ENCODE peak calls at places on chromosomes 5 and 9, in ten cellular contexts. One of them, this sample, is unnamed.

GRCh38 chr9:13503599-13503998 is 224.1 kb upstream of the MPDZ start:
- DNase-seq in astrocyte: no peak
- DNase-seq in KG1: no peak
- DNase-seq in activated CD4-positive, alpha-beta T cell treated with anti-CD3 and anti-CD28 coated beads, Interleukin-2, amount 50 U/mL, for 48 hours: no peak
- DNase-seq in stimulated activated CD8-positive, alpha-beta memory T cell treated with anti-CD3 and anti-CD28 coated beads, Interleukin-15, amount 100 ng/mL, for 1 hour: no peak
- DNase-seq in tibial nerve: no peak
- DNase-seq in WTC11: no peak
- DNase-seq in dorsolateral prefrontal cortex: no peak
- DNase-seq in HFFc6: no peak
- DNase-seq in hepatic stellate cell: no peak
- DNase-seq in this sample: no peak

GRCh38 chr5:132687995-132688394 is 14.2 kb downstream of the IL4 start:
- DNase-seq in astrocyte: no peak
- DNase-seq in KG1: no peak
- DNase-seq in activated CD4-positive, alpha-beta T cell treated with anti-CD3 and anti-CD28 coated beads, Interleukin-2, amount 50 U/mL, for 48 hours: peak
- DNase-seq in stimulated activated CD8-positive, alpha-beta memory T cell treated with anti-CD3 and anti-CD28 coated beads, Interleukin-15, amount 100 ng/mL, for 1 hour: no peak
- DNase-seq in tibial nerve: no peak
- DNase-seq in WTC11: no peak
- DNase-seq in dorsolateral prefrontal cortex: no peak
- DNase-seq in HFFc6: no peak
- DNase-seq in hepatic stellate cell: no peak
- DNase-seq in this sample: no peak

GRCh38 chr5:863244-863805 is 12.5 kb upstream of the ZDHHC11 start:
- DNase-seq in astrocyte: no peak
- DNase-seq in KG1: no peak
- DNase-seq in activated CD4-positive, alpha-beta T cell treated with anti-CD3 and anti-CD28 coated beads, Interleukin-2, amount 50 U/mL, for 48 hours: no peak
- DNase-seq in stimulated activated CD8-positive, alpha-beta memory T cell treated with anti-CD3 and anti-CD28 coated beads, Interleukin-15, amount 100 ng/mL, for 1 hour: no peak
- DNase-seq in tibial nerve: no peak
- DNase-seq in WTC11: no peak
- DNase-seq in dorsolateral prefrontal cortex: no peak
- DNase-seq in HFFc6: no peak
- DNase-seq in hepatic stellate cell: no peak
- DNase-seq in this sample: no peak

GRCh38 chr5:44974813-44975212 is 166.1 kb downstream of the MRPS30 start:
- DNase-seq in astrocyte: no peak
- DNase-seq in KG1: no peak
- DNase-seq in activated CD4-positive, alpha-beta T cell treated with anti-CD3 and anti-CD28 coated beads, Interleukin-2, amount 50 U/mL, for 48 hours: no peak
- DNase-seq in stimulated activated CD8-positive, alpha-beta memory T cell treated with anti-CD3 and anti-CD28 coated beads, Interleukin-15, amount 100 ng/mL, for 1 hour: no peak
- DNase-seq in tibial nerve: no peak
- DNase-seq in WTC11: no peak
- DNase-seq in dorsolateral prefrontal cortex: no peak
- DNase-seq in HFFc6: no peak
- DNase-seq in hepatic stellate cell: no peak
- DNase-seq in this sample: no peak

GRCh38 chr5:59445741-59446140 is 447.8 kb downstream of the PDE4D start:
- DNase-seq in astrocyte: peak
- DNase-seq in KG1: no peak
- DNase-seq in activated CD4-positive, alpha-beta T cell treated with anti-CD3 and anti-CD28 coated beads, Interleukin-2, amount 50 U/mL, for 48 hours: no peak
- DNase-seq in stimulated activated CD8-positive, alpha-beta memory T cell treated with anti-CD3 and anti-CD28 coated beads, Interleukin-15, amount 100 ng/mL, for 1 hour: no peak
- DNase-seq in tibial nerve: no peak
- DNase-seq in WTC11: no peak
- DNase-seq in dorsolateral prefrontal cortex: no peak
- DNase-seq in HFFc6: no peak
- DNase-seq in hepatic stellate cell: no peak
- DNase-seq in this sample: peak

GRCh38 chr9:72442212-72442607 is 77.2 kb upstream of the ZFAND5 start:
- DNase-seq in astrocyte: peak
- DNase-seq in KG1: no peak
- DNase-seq in activated CD4-positive, alpha-beta T cell treated with anti-CD3 and anti-CD28 coated beads, Interleukin-2, amount 50 U/mL, for 48 hours: no peak
- DNase-seq in stimulated activated CD8-positive, alpha-beta memory T cell treated with anti-CD3 and anti-CD28 coated beads, Interleukin-15, amount 100 ng/mL, for 1 hour: no peak
- DNase-seq in tibial nerve: no peak
- DNase-seq in WTC11: no peak
- DNase-seq in dorsolateral prefrontal cortex: no peak
- DNase-seq in HFFc6: peak
- DNase-seq in hepatic stellate cell: peak
- DNase-seq in this sample: peak

GRCh38 chr9:95726756-95727155 is 148.7 kb upstream of the ERCC6L2 start:
- DNase-seq in astrocyte: peak
- DNase-seq in KG1: peak
- DNase-seq in activated CD4-positive, alpha-beta T cell treated with anti-CD3 and anti-CD28 coated beads, Interleukin-2, amount 50 U/mL, for 48 hours: no peak
- DNase-seq in stimulated activated CD8-positive, alpha-beta memory T cell treated with anti-CD3 and anti-CD28 coated beads, Interleukin-15, amount 100 ng/mL, for 1 hour: no peak
- DNase-seq in tibial nerve: no peak
- DNase-seq in WTC11: no peak
- DNase-seq in dorsolateral prefrontal cortex: no peak
- DNase-seq in HFFc6: peak
- DNase-seq in hepatic stellate cell: peak
- DNase-seq in this sample: peak

GRCh38 chr5:5374034-5374715 is 48.3 kb upstream of the ICE1 start:
- DNase-seq in astrocyte: peak
- DNase-seq in KG1: no peak
- DNase-seq in activated CD4-positive, alpha-beta T cell treated with anti-CD3 and anti-CD28 coated beads, Interleukin-2, amount 50 U/mL, for 48 hours: no peak
- DNase-seq in stimulated activated CD8-positive, alpha-beta memory T cell treated with anti-CD3 and anti-CD28 coated beads, Interleukin-15, amount 100 ng/mL, for 1 hour: no peak
- DNase-seq in tibial nerve: no peak
- DNase-seq in WTC11: no peak
- DNase-seq in dorsolateral prefrontal cortex: no peak
- DNase-seq in HFFc6: peak
- DNase-seq in hepatic stellate cell: no peak
- DNase-seq in this sample: peak

GRCh38 chr9:22413884-22414283 is 32.7 kb upstream of the DMRTA1 start:
- DNase-seq in astrocyte: no peak
- DNase-seq in KG1: no peak
- DNase-seq in activated CD4-positive, alpha-beta T cell treated with anti-CD3 and anti-CD28 coated beads, Interleukin-2, amount 50 U/mL, for 48 hours: no peak
- DNase-seq in stimulated activated CD8-positive, alpha-beta memory T cell treated with anti-CD3 and anti-CD28 coated beads, Interleukin-15, amount 100 ng/mL, for 1 hour: no peak
- DNase-seq in tibial nerve: no peak
- DNase-seq in WTC11: no peak
- DNase-seq in dorsolateral prefrontal cortex: no peak
- DNase-seq in HFFc6: no peak
- DNase-seq in hepatic stellate cell: no peak
- DNase-seq in this sample: peak

GRCh38 chr9:136996361-136997281 is at the start of gene CLIC3:
- DNase-seq in astrocyte: no peak
- DNase-seq in KG1: no peak
- DNase-seq in activated CD4-positive, alpha-beta T cell treated with anti-CD3 and anti-CD28 coated beads, Interleukin-2, amount 50 U/mL, for 48 hours: peak
- DNase-seq in stimulated activated CD8-positive, alpha-beta memory T cell treated with anti-CD3 and anti-CD28 coated beads, Interleukin-15, amount 100 ng/mL, for 1 hour: no peak
- DNase-seq in tibial nerve: no peak
- DNase-seq in WTC11: peak
- DNase-seq in dorsolateral prefrontal cortex: no peak
- DNase-seq in HFFc6: no peak
- DNase-seq in hepatic stellate cell: no peak
- DNase-seq in this sample: no peak

GRCh38 chr5:173321886-173322285 is 6.3 kb downstream of the STC2 start:
- DNase-seq in astrocyte: no peak
- DNase-seq in KG1: no peak
- DNase-seq in activated CD4-positive, alpha-beta T cell treated with anti-CD3 and anti-CD28 coated beads, Interleukin-2, amount 50 U/mL, for 48 hours: no peak
- DNase-seq in stimulated activated CD8-positive, alpha-beta memory T cell treated with anti-CD3 and anti-CD28 coated beads, Interleukin-15, amount 100 ng/mL, for 1 hour: no peak
- DNase-seq in tibial nerve: no peak
- DNase-seq in WTC11: no peak
- DNase-seq in dorsolateral prefrontal cortex: no peak
- DNase-seq in HFFc6: peak
- DNase-seq in hepatic stellate cell: no peak
- DNase-seq in this sample: peak

GRCh38 chr5:138282918-138283742 is 8.7 kb upstream of the GFRA3 start:
- DNase-seq in astrocyte: peak
- DNase-seq in KG1: no peak
- DNase-seq in activated CD4-positive, alpha-beta T cell treated with anti-CD3 and anti-CD28 coated beads, Interleukin-2, amount 50 U/mL, for 48 hours: no peak
- DNase-seq in stimulated activated CD8-positive, alpha-beta memory T cell treated with anti-CD3 and anti-CD28 coated beads, Interleukin-15, amount 100 ng/mL, for 1 hour: no peak
- DNase-seq in tibial nerve: peak
- DNase-seq in WTC11: peak
- DNase-seq in dorsolateral prefrontal cortex: no peak
- DNase-seq in HFFc6: peak
- DNase-seq in hepatic stellate cell: peak
- DNase-seq in this sample: no peak

GRCh38 chr5:1404062-1404461 is 41.2 kb downstream of the SLC6A3 start:
- DNase-seq in astrocyte: no peak
- DNase-seq in KG1: no peak
- DNase-seq in activated CD4-positive, alpha-beta T cell treated with anti-CD3 and anti-CD28 coated beads, Interleukin-2, amount 50 U/mL, for 48 hours: no peak
- DNase-seq in stimulated activated CD8-positive, alpha-beta memory T cell treated with anti-CD3 and anti-CD28 coated beads, Interleukin-15, amount 100 ng/mL, for 1 hour: no peak
- DNase-seq in tibial nerve: no peak
- DNase-seq in WTC11: peak
- DNase-seq in dorsolateral prefrontal cortex: no peak
- DNase-seq in HFFc6: no peak
- DNase-seq in hepatic stellate cell: no peak
- DNase-seq in this sample: no peak

GRCh38 chr5:154709368-154710305 is 45.5 kb upstream of the LARP1 start:
- DNase-seq in astrocyte: no peak
- DNase-seq in KG1: no peak
- DNase-seq in activated CD4-positive, alpha-beta T cell treated with anti-CD3 and anti-CD28 coated beads, Interleukin-2, amount 50 U/mL, for 48 hours: no peak
- DNase-seq in stimulated activated CD8-positive, alpha-beta memory T cell treated with anti-CD3 and anti-CD28 coated beads, Interleukin-15, amount 100 ng/mL, for 1 hour: no peak
- DNase-seq in tibial nerve: no peak
- DNase-seq in WTC11: no peak
- DNase-seq in dorsolateral prefrontal cortex: no peak
- DNase-seq in HFFc6: no peak
- DNase-seq in hepatic stellate cell: no peak
- DNase-seq in this sample: no peak

GRCh38 chr5:1055896-1056610 is 47.5 kb downstream of the NKD2 start:
- DNase-seq in astrocyte: no peak
- DNase-seq in KG1: no peak
- DNase-seq in activated CD4-positive, alpha-beta T cell treated with anti-CD3 and anti-CD28 coated beads, Interleukin-2, amount 50 U/mL, for 48 hours: no peak
- DNase-seq in stimulated activated CD8-positive, alpha-beta memory T cell treated with anti-CD3 and anti-CD28 coated beads, Interleukin-15, amount 100 ng/mL, for 1 hour: no peak
- DNase-seq in tibial nerve: no peak
- DNase-seq in WTC11: no peak
- DNase-seq in dorsolateral prefrontal cortex: no peak
- DNase-seq in HFFc6: no peak
- DNase-seq in hepatic stellate cell: no peak
- DNase-seq in this sample: no peak

GRCh38 chr9:132183134-132183533 is 21.3 kb downstream of the NTNG2 start:
- DNase-seq in astrocyte: no peak
- DNase-seq in KG1: no peak
- DNase-seq in activated CD4-positive, alpha-beta T cell treated with anti-CD3 and anti-CD28 coated beads, Interleukin-2, amount 50 U/mL, for 48 hours: no peak
- DNase-seq in stimulated activated CD8-positive, alpha-beta memory T cell treated with anti-CD3 and anti-CD28 coated beads, Interleukin-15, amount 100 ng/mL, for 1 hour: no peak
- DNase-seq in tibial nerve: no peak
- DNase-seq in WTC11: no peak
- DNase-seq in dorsolateral prefrontal cortex: no peak
- DNase-seq in HFFc6: no peak
- DNase-seq in hepatic stellate cell: no peak
- DNase-seq in this sample: no peak

GRCh38 chr9:98369896-98370295 is 114.4 kb upstream of the TBC1D2 start:
- DNase-seq in astrocyte: no peak
- DNase-seq in KG1: no peak
- DNase-seq in activated CD4-positive, alpha-beta T cell treated with anti-CD3 and anti-CD28 coated beads, Interleukin-2, amount 50 U/mL, for 48 hours: no peak
- DNase-seq in stimulated activated CD8-positive, alpha-beta memory T cell treated with anti-CD3 and anti-CD28 coated beads, Interleukin-15, amount 100 ng/mL, for 1 hour: no peak
- DNase-seq in tibial nerve: no peak
- DNase-seq in WTC11: no peak
- DNase-seq in dorsolateral prefrontal cortex: no peak
- DNase-seq in HFFc6: no peak
- DNase-seq in hepatic stellate cell: no peak
- DNase-seq in this sample: no peak

GRCh38 chr9:16197578-16198370 is 644.9 kb downstream of the CCDC171 start:
- DNase-seq in astrocyte: peak
- DNase-seq in KG1: no peak
- DNase-seq in activated CD4-positive, alpha-beta T cell treated with anti-CD3 and anti-CD28 coated beads, Interleukin-2, amount 50 U/mL, for 48 hours: no peak
- DNase-seq in stimulated activated CD8-positive, alpha-beta memory T cell treated with anti-CD3 and anti-CD28 coated beads, Interleukin-15, amount 100 ng/mL, for 1 hour: no peak
- DNase-seq in tibial nerve: no peak
- DNase-seq in WTC11: no peak
- DNase-seq in dorsolateral prefrontal cortex: no peak
- DNase-seq in HFFc6: no peak
- DNase-seq in hepatic stellate cell: no peak
- DNase-seq in this sample: no peak

GRCh38 chr5:75037106-75037505 is 15.3 kb downstream of the GCNT4 start:
- DNase-seq in astrocyte: peak
- DNase-seq in KG1: no peak
- DNase-seq in activated CD4-positive, alpha-beta T cell treated with anti-CD3 and anti-CD28 coated beads, Interleukin-2, amount 50 U/mL, for 48 hours: peak
- DNase-seq in stimulated activated CD8-positive, alpha-beta memory T cell treated with anti-CD3 and anti-CD28 coated beads, Interleukin-15, amount 100 ng/mL, for 1 hour: no peak
- DNase-seq in tibial nerve: no peak
- DNase-seq in WTC11: no peak
- DNase-seq in dorsolateral prefrontal cortex: no peak
- DNase-seq in HFFc6: peak
- DNase-seq in hepatic stellate cell: peak
- DNase-seq in this sample: peak

GRCh38 chr5:169160405-169160901 is 140.5 kb downstream of the SLIT3 start:
- DNase-seq in astrocyte: peak
- DNase-seq in KG1: no peak
- DNase-seq in activated CD4-positive, alpha-beta T cell treated with anti-CD3 and anti-CD28 coated beads, Interleukin-2, amount 50 U/mL, for 48 hours: no peak
- DNase-seq in stimulated activated CD8-positive, alpha-beta memory T cell treated with anti-CD3 and anti-CD28 coated beads, Interleukin-15, amount 100 ng/mL, for 1 hour: no peak
- DNase-seq in tibial nerve: no peak
- DNase-seq in WTC11: no peak
- DNase-seq in dorsolateral prefrontal cortex: no peak
- DNase-seq in HFFc6: peak
- DNase-seq in hepatic stellate cell: no peak
- DNase-seq in this sample: peak

GRCh38 chr9:13603916-13604315 is 324.4 kb upstream of the MPDZ start:
- DNase-seq in astrocyte: no peak
- DNase-seq in KG1: no peak
- DNase-seq in activated CD4-positive, alpha-beta T cell treated with anti-CD3 and anti-CD28 coated beads, Interleukin-2, amount 50 U/mL, for 48 hours: no peak
- DNase-seq in stimulated activated CD8-positive, alpha-beta memory T cell treated with anti-CD3 and anti-CD28 coated beads, Interleukin-15, amount 100 ng/mL, for 1 hour: no peak
- DNase-seq in tibial nerve: no peak
- DNase-seq in WTC11: no peak
- DNase-seq in dorsolateral prefrontal cortex: no peak
- DNase-seq in HFFc6: no peak
- DNase-seq in hepatic stellate cell: no peak
- DNase-seq in this sample: no peak

GRCh38 chr9:126581893-126582292 is 31.8 kb upstream of the LMX1B start:
- DNase-seq in astrocyte: no peak
- DNase-seq in KG1: no peak
- DNase-seq in activated CD4-positive, alpha-beta T cell treated with anti-CD3 and anti-CD28 coated beads, Interleukin-2, amount 50 U/mL, for 48 hours: no peak
- DNase-seq in stimulated activated CD8-positive, alpha-beta memory T cell treated with anti-CD3 and anti-CD28 coated beads, Interleukin-15, amount 100 ng/mL, for 1 hour: no peak
- DNase-seq in tibial nerve: no peak
- DNase-seq in WTC11: no peak
- DNase-seq in dorsolateral prefrontal cortex: no peak
- DNase-seq in HFFc6: no peak
- DNase-seq in hepatic stellate cell: no peak
- DNase-seq in this sample: no peak

GRCh38 chr9:77810047-77810446 is 161.9 kb upstream of the GNA14 start:
- DNase-seq in astrocyte: no peak
- DNase-seq in KG1: no peak
- DNase-seq in activated CD4-positive, alpha-beta T cell treated with anti-CD3 and anti-CD28 coated beads, Interleukin-2, amount 50 U/mL, for 48 hours: no peak
- DNase-seq in stimulated activated CD8-positive, alpha-beta memory T cell treated with anti-CD3 and anti-CD28 coated beads, Interleukin-15, amount 100 ng/mL, for 1 hour: no peak
- DNase-seq in tibial nerve: no peak
- DNase-seq in WTC11: no peak
- DNase-seq in dorsolateral prefrontal cortex: no peak
- DNase-seq in HFFc6: no peak
- DNase-seq in hepatic stellate cell: no peak
- DNase-seq in this sample: no peak

GRCh38 chr9:92098638-92099037 is 16.6 kb downstream of the SPTLC1 start:
- DNase-seq in astrocyte: no peak
- DNase-seq in KG1: no peak
- DNase-seq in activated CD4-positive, alpha-beta T cell treated with anti-CD3 and anti-CD28 coated beads, Interleukin-2, amount 50 U/mL, for 48 hours: no peak
- DNase-seq in stimulated activated CD8-positive, alpha-beta memory T cell treated with anti-CD3 and anti-CD28 coated beads, Interleukin-15, amount 100 ng/mL, for 1 hour: no peak
- DNase-seq in tibial nerve: no peak
- DNase-seq in WTC11: no peak
- DNase-seq in dorsolateral prefrontal cortex: no peak
- DNase-seq in HFFc6: no peak
- DNase-seq in hepatic stellate cell: no peak
- DNase-seq in this sample: no peak

GRCh38 chr5:81506900-81507588 is 113.1 kb upstream of the ACOT12 start:
- DNase-seq in astrocyte: peak
- DNase-seq in KG1: peak
- DNase-seq in activated CD4-positive, alpha-beta T cell treated with anti-CD3 and anti-CD28 coated beads, Interleukin-2, amount 50 U/mL, for 48 hours: peak
- DNase-seq in stimulated activated CD8-positive, alpha-beta memory T cell treated with anti-CD3 and anti-CD28 coated beads, Interleukin-15, amount 100 ng/mL, for 1 hour: no peak
- DNase-seq in tibial nerve: peak
- DNase-seq in WTC11: peak
- DNase-seq in dorsolateral prefrontal cortex: no peak
- DNase-seq in HFFc6: peak
- DNase-seq in hepatic stellate cell: peak
- DNase-seq in this sample: peak

GRCh38 chr9:88952976-88953375 is 38.3 kb upstream of the S1PR3 start:
- DNase-seq in astrocyte: no peak
- DNase-seq in KG1: no peak
- DNase-seq in activated CD4-positive, alpha-beta T cell treated with anti-CD3 and anti-CD28 coated beads, Interleukin-2, amount 50 U/mL, for 48 hours: no peak
- DNase-seq in stimulated activated CD8-positive, alpha-beta memory T cell treated with anti-CD3 and anti-CD28 coated beads, Interleukin-15, amount 100 ng/mL, for 1 hour: no peak
- DNase-seq in tibial nerve: no peak
- DNase-seq in WTC11: no peak
- DNase-seq in dorsolateral prefrontal cortex: no peak
- DNase-seq in HFFc6: no peak
- DNase-seq in hepatic stellate cell: no peak
- DNase-seq in this sample: no peak

GRCh38 chr9:36868591-36869282 is 165.3 kb downstream of the PAX5 start:
- DNase-seq in astrocyte: no peak
- DNase-seq in KG1: no peak
- DNase-seq in activated CD4-positive, alpha-beta T cell treated with anti-CD3 and anti-CD28 coated beads, Interleukin-2, amount 50 U/mL, for 48 hours: no peak
- DNase-seq in stimulated activated CD8-positive, alpha-beta memory T cell treated with anti-CD3 and anti-CD28 coated beads, Interleukin-15, amount 100 ng/mL, for 1 hour: no peak
- DNase-seq in tibial nerve: no peak
- DNase-seq in WTC11: no peak
- DNase-seq in dorsolateral prefrontal cortex: no peak
- DNase-seq in HFFc6: no peak
- DNase-seq in hepatic stellate cell: no peak
- DNase-seq in this sample: no peak

GRCh38 chr5:61582421-61582820 is 250.4 kb downstream of the ZSWIM6 start:
- DNase-seq in astrocyte: peak
- DNase-seq in KG1: no peak
- DNase-seq in activated CD4-positive, alpha-beta T cell treated with anti-CD3 and anti-CD28 coated beads, Interleukin-2, amount 50 U/mL, for 48 hours: no peak
- DNase-seq in stimulated activated CD8-positive, alpha-beta memory T cell treated with anti-CD3 and anti-CD28 coated beads, Interleukin-15, amount 100 ng/mL, for 1 hour: no peak
- DNase-seq in tibial nerve: no peak
- DNase-seq in WTC11: no peak
- DNase-seq in dorsolateral prefrontal cortex: no peak
- DNase-seq in HFFc6: no peak
- DNase-seq in hepatic stellate cell: no peak
- DNase-seq in this sample: no peak

This sample was measured in RCC 7860.